ENCODE peak calls at places on chromosome 21, in seven cellular contexts. U is suprapubic skin, X is tibial nerve, L is IMR-90, N is nephron progenitor cell, H is omental fat pad, I is ascending aorta. D is an unnamed sample.
A peak's percentile ranks its signal among the peaks of the same experiment; 100 is the strongest.

GRCh38 chr21:17911628-17912027 is 92.5 kb upstream of the C21orf91 start:
- DNase-seq in U (no peak), X (no peak), L (peak; percentile 42), N (no peak), H (no peak), I (no peak), D (no peak)

GRCh38 chr21:26124421-26124833 is 46.1 kb downstream of the APP start:
- DNase-seq in U (no peak), X (no peak), L (peak; percentile 67), N (no peak), H (no peak), I (no peak), D (no peak)

GRCh38 chr21:20647603-20648002 is 350.6 kb upstream of the NCAM2 start:
- DNase-seq in U (no peak), X (no peak), L (no peak), N (no peak), H (no peak), I (no peak), D (no peak)

GRCh38 chr21:18608226-18608625 is 204.6 kb upstream of the TMPRSS15 start:
- DNase-seq in U (no peak), X (no peak), L (no peak), N (no peak), H (no peak), I (no peak), D (no peak)

GRCh38 chr21:27400045-27400444 is 433.2 kb upstream of the ADAMTS5 start:
- DNase-seq in U (no peak), X (no peak), L (no peak), N (no peak), H (no peak), I (no peak), D (no peak)

GRCh38 chr21:25903599-25903998 is 168.8 kb downstream of the GABPA start:
- DNase-seq in U (no peak), X (no peak), L (no peak), N (no peak), H (no peak), I (no peak), D (no peak)

GRCh38 chr21:24840287-24840686 is 767.0 kb downstream of the MRPL39 start:
- DNase-seq in U (no peak), X (no peak), L (no peak), N (no peak), H (no peak), I (no peak), D (no peak)

GRCh38 chr21:31420354-31420753 is 76.3 kb upstream of the TIAM1 start:
- DNase-seq in U (no peak), X (no peak), L (no peak), N (no peak), H (no peak), I (no peak), D (no peak)

GRCh38 chr21:33206771-33207290 is 22.9 kb upstream of the IFNAR2 start:
- DNase-seq in U (no peak), X (no peak), L (no peak), N (no peak), H (no peak), I (no peak), D (no peak)

GRCh38 chr21:33403128-33403785 is at the start of gene IFNGR2:
- DNase-seq in U (no peak), X (no peak), L (no peak), N (peak; percentile 65), H (no peak), I (no peak), D (no peak)

GRCh38 chr21:31630062-31630711 is 29.3 kb upstream of the SOD1 start:
- DNase-seq in U (no peak), X (no peak), L (peak; percentile 93), N (no peak), H (peak; percentile 55), I (no peak), D (peak; percentile 24)

GRCh38 chr21:27953328-27954045 is 986.6 kb upstream of the ADAMTS5 start:
- DNase-seq in U (no peak), X (no peak), L (no peak), N (no peak), H (no peak), I (no peak), D (no peak)

GRCh38 chr21:8997011-8997440 is 1524.4 kb upstream of the TPTE start:
- DNase-seq in U (no peak), X (no peak), L (no peak), N (no peak), H (no peak), I (no peak), D (no peak)

GRCh38 chr21:31772674-31773555 is 41.0 kb upstream of the SCAF4 start:
- DNase-seq in U (no peak), X (no peak), L (no peak), N (no peak), H (no peak), I (no peak), D (no peak)

GRCh38 chr21:42665026-42665425 is 11.6 kb downstream of the PDE9A start:
- DNase-seq in U (no peak), X (no peak), L (no peak), N (no peak), H (no peak), I (no peak), D (no peak)
- TF ChIP-seq CTCF in U (no peak), X (no peak), L (no peak), N (no peak), H (no peak), I (no peak), D (no peak)

DNA sequence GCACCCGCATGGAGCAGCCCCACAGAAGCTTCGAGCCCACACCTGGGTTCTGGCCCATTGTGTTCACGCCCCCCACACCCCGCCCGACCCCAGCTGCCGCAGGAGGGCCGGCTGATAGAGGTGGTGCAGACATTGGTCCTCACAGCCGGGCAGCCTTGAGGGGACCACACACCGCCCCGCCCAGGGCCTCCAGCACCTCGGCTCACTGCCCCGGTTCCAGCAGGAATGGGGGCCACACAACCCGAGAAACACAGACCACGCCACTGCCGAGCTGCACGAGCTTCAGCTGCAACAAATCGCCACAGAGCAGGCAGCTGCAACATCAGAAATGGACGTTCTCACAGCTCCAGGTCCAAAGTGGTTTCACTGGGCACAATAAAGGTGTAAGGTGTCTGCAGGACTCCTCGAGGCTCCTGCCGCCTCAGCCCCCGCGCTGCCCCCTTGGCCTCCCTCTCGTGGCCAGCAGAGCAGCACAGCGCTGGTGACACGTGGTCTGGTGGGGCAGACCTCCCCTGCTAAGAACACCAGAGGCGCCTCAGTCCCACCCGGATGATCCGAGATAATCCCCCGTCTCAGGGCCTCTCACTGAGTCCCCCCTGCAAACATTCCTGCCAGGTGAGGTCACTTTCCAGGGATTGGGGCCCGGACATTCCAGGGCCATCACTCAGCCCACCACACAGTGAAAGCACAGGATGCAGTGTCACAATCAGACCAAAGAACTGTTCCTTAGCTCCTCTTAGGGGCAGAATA is 62.3 kb upstream of the ADARB1 start:
- DNase-seq in U (no peak), X (no peak), L (peak; percentile 94), N (peak; percentile 74), H (no peak), I (no peak), D (peak; percentile 49)
- TF ChIP-seq CTCF in U (no peak), X (no peak), L (no peak), N (no peak), H (no peak), I (no peak), D (peak; percentile 2)

DNA sequence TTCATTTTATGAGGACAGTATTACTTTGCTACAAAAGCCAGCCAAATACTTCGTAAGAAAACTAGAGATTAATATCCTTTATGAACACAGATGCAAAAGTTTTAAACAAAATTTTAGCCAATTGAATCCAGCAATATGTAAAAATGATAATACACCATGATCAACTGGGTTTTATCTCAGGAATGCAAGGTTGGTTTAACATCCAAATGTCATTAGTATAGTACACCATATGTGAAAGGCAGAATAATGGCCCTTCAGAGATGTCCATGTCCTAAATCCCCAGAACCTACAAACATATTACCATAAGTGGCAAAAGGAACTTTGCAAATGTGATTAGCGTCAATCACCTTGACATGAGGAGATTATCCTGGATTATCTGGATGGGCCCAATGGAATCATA is 16.7 kb upstream of the KCNJ6 start:
- DNase-seq in U (no peak), X (no peak), L (no peak), N (no peak), H (no peak), I (no peak), D (no peak)
- TF ChIP-seq CTCF in U (no peak), X (no peak), L (no peak), N (no peak), H (no peak), I (no peak), D (no peak)

GRCh38 chr21:36184561-36184960 is 27.9 kb downstream of the DOP1B start:
- DNase-seq in U (no peak), X (no peak), L (no peak), N (no peak), H (no peak), I (no peak), D (no peak)
- TF ChIP-seq CTCF in U (no peak), X (no peak), L (no peak), N (no peak), H (no peak), I (no peak), D (no peak)

DNA sequence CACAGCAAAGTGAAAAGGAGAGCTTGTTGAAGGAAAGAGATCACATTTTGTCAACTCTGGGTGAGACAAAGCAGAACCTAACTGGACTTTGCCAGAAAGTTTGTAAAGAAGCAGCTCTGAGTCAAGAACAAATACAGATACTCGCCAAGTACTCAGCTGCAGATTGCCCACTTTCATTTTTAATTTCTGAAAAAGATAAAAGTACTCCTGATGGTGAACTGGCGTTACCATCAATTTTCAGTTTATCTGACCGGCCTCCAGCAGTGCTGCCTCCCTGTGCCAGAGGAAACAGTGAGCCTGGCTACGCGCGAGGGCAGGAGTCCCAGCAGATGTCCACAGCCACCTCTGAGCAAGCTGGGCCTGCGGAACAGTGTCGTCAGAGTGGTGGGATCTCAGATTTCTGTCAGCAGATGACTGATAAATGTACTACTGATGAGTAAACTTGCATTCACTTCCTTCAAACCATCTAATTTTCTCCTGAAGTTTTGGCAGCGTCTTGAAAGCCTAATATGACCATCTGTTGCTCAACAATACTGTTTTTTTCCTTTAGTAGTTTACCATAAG is 43.8 kb downstream of the BACH1 start:
- DNase-seq in U (no peak), X (peak; percentile 19), L (peak; percentile 99), N (no peak), H (no peak), I (peak; percentile 35), D (peak; percentile 77)
- TF ChIP-seq CTCF in U (no peak), X (no peak), L (peak; percentile 12), N (no peak), H (no peak), I (no peak), D (peak; percentile 11)

DNA sequence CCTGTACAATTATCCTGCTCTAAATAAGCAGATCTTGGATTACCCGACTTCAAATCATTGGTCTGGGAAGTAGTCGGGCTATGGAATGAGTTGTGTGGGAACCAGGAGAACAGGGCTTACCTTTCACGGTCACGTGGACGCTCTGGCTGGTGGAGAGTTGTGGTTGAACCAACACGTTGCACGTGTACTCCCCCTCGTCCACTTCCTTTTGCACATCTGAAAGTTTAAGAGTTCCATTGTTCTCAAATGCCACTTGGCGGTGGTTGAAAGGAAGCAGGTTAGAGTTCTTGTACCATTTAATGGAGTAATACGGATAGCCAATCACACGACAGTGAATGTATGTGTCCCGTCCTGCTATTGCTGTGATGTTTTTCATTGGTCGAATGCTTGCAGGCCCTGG is 470.7 kb downstream of the PCP4 start:
- DNase-seq in U (no peak), X (no peak), L (no peak), N (no peak), H (no peak), I (no peak), D (no peak)
- TF ChIP-seq CTCF in U (no peak), X (no peak), L (no peak), N (no peak), H (no peak), I (no peak), D (no peak)

D was measured in AG09319.